ENCODE peak calls at places on chromosomes 1 and 21, in six cellular contexts. W, K, G, O, L and E are unnamed samples.
A peak's percentile ranks its signal among the peaks of the same experiment; 100 is the strongest.

GRCh38 chr1:154865442-154866256 is 4.4 kb downstream of the KCNN3 start:
- DNase-seq in W (no peak), K (no peak), G (no peak), O (no peak), L (no peak), E (peak; percentile 16)

GRCh38 chr21:40254540-40255455 is 387.6 kb downstream of the PCP4 start:
- DNase-seq in W (peak; percentile 75), K (no peak), G (no peak), O (no peak), L (no peak), E (no peak)

GRCh38 chr1:58883037-58883887 is 99.4 kb upstream of the JUN start:
- DNase-seq in W (peak; percentile 26), K (peak; percentile 87), G (peak; percentile 59), O (no peak), L (peak; percentile 74), E (peak; percentile 90)

GRCh38 chr1:2980849-2981248 is 40.4 kb upstream of the ACTRT2 start:
- DNase-seq in W (no peak), K (no peak), G (no peak), O (no peak), L (no peak), E (no peak)

GRCh38 chr1:226690460-226690982 is 48.6 kb downstream of the ITPKB start:
- DNase-seq in W (no peak), K (no peak), G (no peak), O (no peak), L (no peak), E (peak; percentile 96)

GRCh38 chr1:71339238-71339637 is 258.4 kb upstream of the ZRANB2 start:
- DNase-seq in W (no peak), K (no peak), G (no peak), O (no peak), L (no peak), E (peak; percentile 52)

GRCh38 chr1:14340244-14340800 is 258.2 kb upstream of the KAZN start:
- DNase-seq in W (no peak), K (no peak), G (no peak), O (no peak), L (no peak), E (no peak)

GRCh38 chr1:247885011-247885410 is 10.4 kb upstream of the OR2W3 start:
- DNase-seq in W (no peak), K (no peak), G (no peak), O (no peak), L (no peak), E (no peak)

GRCh38 chr1:106956721-106957120 is 99.8 kb upstream of the PRMT6 start:
- DNase-seq in W (no peak), K (no peak), G (no peak), O (no peak), L (no peak), E (no peak)

GRCh38 chr1:1344672-1345361 is 4.4 kb downstream of the DVL1 start:
- DNase-seq in W (peak; percentile 60), K (no peak), G (no peak), O (peak; percentile 64), L (peak; percentile 90), E (peak; percentile 54)

GRCh38 chr1:178694923-178695525 is 30.0 kb upstream of the RALGPS2 start:
- DNase-seq in W (no peak), K (no peak), G (no peak), O (no peak), L (no peak), E (no peak)